ENCODE peak calls at places on chromosomes 16 and 17, in four cellular contexts. M is K562, C is HepG2, F is GM12878. U is an unnamed sample.

GRCh38 chr16:817001-817906 is 16.7 kb upstream of the GNG13 start:
- DNase-seq in M (no peak), C (no peak), F (no peak), U (no peak)

GRCh38 chr16:29862383-29862883 is 593 bp downstream of the CDIPT start:
- DNase-seq in M (peak), C (no peak), F (no peak), U (peak)

GRCh38 chr17:65559802-65560627 is 1.4 kb downstream of the AXIN2 start:
- DNase-seq in C (peak), M (peak), F (no peak), U (peak)

GRCh38 chr16:69169051-69169450 is 17.9 kb upstream of the SNTB2 start:
- DNase-seq in M (no peak), C (no peak), F (no peak), U (no peak)

GRCh38 chr16:25011891-25012499 is 3.2 kb downstream of the ARHGAP17 start:
- DNase-seq in F (no peak), M (no peak), C (no peak), U (no peak)

GRCh38 chr16:29012913-29013641 is 28.2 kb downstream of the LAT start:
- DNase-seq in F (no peak), M (no peak), C (no peak), U (no peak)

GRCh38 chr17:66713533-66714042 is 121.3 kb upstream of the CACNG5 start:
- DNase-seq in M (no peak), C (no peak), F (peak), U (no peak)

GRCh38 chr17:40303009-40303657 is 5.8 kb upstream of the RARA start:
- DNase-seq in M (no peak), F (no peak), C (peak), U (peak)

GRCh38 chr17:7915611-7916382 is at the start of gene RNF227:
- DNase-seq in M (peak), F (peak), C (peak), U (peak)

GRCh38 chr17:7910281-7910680 is 5.8 kb downstream of the RNF227 start:
- DNase-seq in M (no peak), F (no peak), C (no peak), U (no peak)

GRCh38 chr17:7914771-7915610 is 1.1 kb downstream of the RNF227 start:
- DNase-seq in C (no peak), M (no peak), F (no peak), U (no peak)

GRCh38 chr17:7910711-7911110 is 5.4 kb downstream of the RNF227 start:
- DNase-seq in M (no peak), F (no peak), C (no peak), U (no peak)

DNA sequence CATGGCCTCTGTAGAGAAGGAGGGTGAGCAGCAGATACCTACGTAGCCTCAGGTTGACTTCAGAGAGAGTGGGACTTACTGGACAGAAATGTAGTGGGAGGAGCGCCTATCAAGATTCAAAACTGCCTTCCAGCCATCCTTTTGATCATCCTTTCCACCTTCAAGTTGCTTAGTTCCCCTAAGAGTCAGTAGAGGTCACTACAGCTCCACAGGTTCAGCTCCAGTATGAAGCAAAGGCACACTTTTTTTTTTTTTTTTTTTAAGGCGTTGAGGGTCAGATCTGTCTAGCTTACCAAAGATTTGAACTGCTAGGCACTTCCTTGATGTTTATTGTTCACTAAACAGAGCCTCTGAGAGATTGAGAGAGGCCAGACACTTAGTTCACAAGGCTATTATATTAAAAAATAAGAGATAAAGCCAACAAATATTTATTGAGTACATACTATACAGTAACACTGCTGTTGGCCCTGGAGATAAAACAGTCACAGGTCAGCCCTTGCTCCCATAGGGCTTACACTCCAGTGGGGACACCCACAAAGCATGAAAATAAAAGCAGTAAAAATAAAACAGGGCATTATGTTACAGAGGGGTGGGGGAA is 3.1 kb downstream of the RNF227 start:
- DNase-seq in C (peak), M (peak), F (peak), U (peak)
- TF ChIP-seq TAF1 in C (no peak), M (no peak), F (no peak), U (no peak)

GRCh38 chr16:79599837-79600635 is 501 bp downstream of the MAF start:
- DNase-seq in F (no peak), M (no peak), C (no peak), U (peak)

GRCh38 chr16:79602615-79603014 is 2.1 kb upstream of the MAF start:
- DNase-seq in C (no peak), F (no peak), M (no peak), U (no peak)

GRCh38 chr16:79600636-79601091 is at the start of gene MAF:
- DNase-seq in M (peak), F (no peak), C (peak), U (peak)

GRCh38 chr16:79601978-79602609 is 1.6 kb upstream of the MAF start:
- DNase-seq in C (peak), M (peak), F (peak), U (peak)

GRCh38 chr16:79601092-79601977 is 798 bp upstream of the MAF start:
- DNase-seq in M (no peak), F (no peak), C (peak), U (peak)
- TF ChIP-seq ZBTB33 in M (no peak), F (no peak), C (no peak), U (no peak)

DNA sequence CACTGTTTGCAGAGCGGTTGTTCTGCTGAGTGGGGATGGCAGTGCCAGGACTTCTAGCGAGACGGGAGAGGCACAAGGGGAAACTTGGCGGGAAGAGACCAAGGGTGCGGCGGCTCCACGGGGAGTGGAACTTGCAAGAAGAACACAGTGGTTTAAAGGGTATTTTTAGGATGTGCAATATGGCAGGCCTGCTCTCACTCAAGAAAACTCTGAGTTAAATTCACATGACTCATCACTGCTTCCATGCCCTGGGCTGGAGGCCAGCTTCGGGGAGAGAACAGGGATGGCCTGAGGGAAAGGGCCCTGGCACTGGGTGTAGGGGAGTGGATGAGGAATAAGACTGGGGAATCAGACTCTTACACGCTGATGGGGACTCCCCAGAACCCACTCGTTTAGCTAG is 13.3 kb upstream of the CD300LD start:
- DNase-seq in C (no peak), F (no peak), M (no peak), U (no peak)
- TF ChIP-seq TAF1 in C (no peak), F (no peak), M (no peak), U (no peak)

GRCh38 chr17:45431531-45432404 is 902 bp downstream of the ARHGAP27 start:
- DNase-seq in F (no peak), C (peak), M (peak), U (peak)
- TF ChIP-seq ZBTB33 in F (no peak), C (no peak), M (peak), U (no peak)

DNA sequence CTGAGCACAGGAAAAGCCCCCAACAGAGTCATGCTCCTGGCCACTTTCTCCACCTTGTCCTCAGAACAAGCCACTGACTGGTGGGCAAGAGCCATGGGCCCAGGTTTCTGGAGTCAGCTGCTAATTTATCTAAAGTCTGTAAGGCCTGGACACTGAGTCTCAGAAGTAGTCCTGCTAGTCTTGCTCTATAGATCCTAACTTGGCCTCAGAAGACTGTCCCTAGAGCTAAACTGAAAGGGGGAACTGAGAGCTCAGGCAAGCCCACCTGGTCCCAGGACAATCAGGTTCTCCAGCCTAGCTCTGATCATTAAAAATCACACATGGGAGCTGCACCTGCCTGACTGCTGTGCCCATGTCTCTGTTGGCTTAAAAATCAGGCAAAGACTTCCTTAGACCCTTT is 485.8 kb downstream of the SLC39A11 start:
- DNase-seq in M (no peak), C (no peak), F (no peak), U (no peak)
- TF ChIP-seq TAF1 in M (no peak), C (no peak), F (no peak), U (no peak)

DNA sequence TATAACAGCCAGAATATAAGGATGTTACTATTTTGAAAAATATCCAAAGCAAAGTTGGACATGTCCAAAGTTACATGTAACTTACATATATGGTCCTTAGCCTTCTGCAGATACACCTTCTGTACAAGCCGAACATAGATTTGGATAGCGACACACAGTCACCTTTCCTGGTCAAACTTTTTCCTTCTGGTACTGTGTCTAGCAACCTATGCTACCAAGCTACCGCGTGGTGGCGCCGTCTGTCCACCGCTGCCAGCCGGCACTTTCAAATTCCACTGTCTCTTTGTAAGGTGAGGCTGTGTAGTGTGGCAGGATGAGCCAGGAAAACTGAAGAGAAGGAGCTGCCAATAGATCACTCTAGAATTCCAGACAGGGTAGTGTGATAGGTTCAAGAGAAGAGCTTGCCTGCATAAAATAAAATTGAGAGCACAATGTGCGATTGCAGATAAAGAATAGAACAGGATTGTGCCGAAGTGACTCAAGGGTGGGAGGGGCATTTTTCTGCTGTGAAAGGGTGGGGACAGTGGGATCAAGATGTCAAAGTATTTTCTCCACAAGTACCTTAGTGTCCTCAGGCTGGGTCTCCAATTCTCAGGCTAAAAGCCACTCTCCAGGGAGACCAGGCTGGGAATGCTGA is 366.9 kb downstream of the SLC39A11 start:
- DNase-seq in F (no peak), M (peak), C (peak), U (peak)
- TF ChIP-seq ZBTB33 in F (no peak), M (no peak), C (peak), U (no peak)

GRCh38 chr17:82974136-82974952 is 105.1 kb upstream of the METRNL start:
- DNase-seq in F (no peak), M (no peak), C (no peak), U (peak)
- TF ChIP-seq TAF1 in F (no peak), M (no peak), C (no peak), U (no peak)

GRCh38 chr16:52863000-52863399 is 189.7 kb downstream of the CHD9NB start:
- DNase-seq in M (no peak), C (no peak), F (no peak), U (no peak)

GRCh38 chr16:52861614-52862022 is 191.1 kb downstream of the CHD9NB start:
- DNase-seq in F (no peak), M (no peak), C (peak), U (peak)
- TF ChIP-seq ZBTB33 in F (no peak), M (no peak), C (no peak), U (no peak)

GRCh38 chr16:51670527-51670926 is 519.5 kb upstream of the SALL1 start:
- DNase-seq in M (no peak), C (no peak), F (no peak), U (no peak)

GRCh38 chr16:51665599-51665998 is 514.5 kb upstream of the SALL1 start:
- DNase-seq in M (no peak), F (no peak), C (no peak), U (no peak)

GRCh38 chr16:51666821-51667220 is 515.8 kb upstream of the SALL1 start:
- DNase-seq in F (no peak), C (no peak), M (no peak), U (no peak)

DNA sequence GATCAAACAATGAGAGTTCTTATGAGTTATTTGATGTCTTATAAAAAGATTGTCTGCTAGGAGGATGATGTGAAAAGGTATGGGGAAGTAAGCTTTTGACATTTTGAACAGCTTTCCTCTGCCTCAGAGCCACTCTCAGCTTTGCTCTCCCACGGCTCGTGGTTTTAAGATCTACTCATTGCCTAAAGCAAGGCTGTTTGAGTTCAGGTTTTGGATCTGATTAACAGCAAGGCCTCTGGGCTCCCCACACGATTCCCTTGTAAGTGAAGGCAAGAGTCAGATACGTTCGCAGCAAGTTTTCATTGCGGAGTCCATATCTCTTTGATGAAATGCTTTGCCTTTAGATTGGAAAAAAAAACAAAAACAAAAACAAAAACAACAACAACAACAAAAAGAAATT is 515.0 kb upstream of the SALL1 start:
- DNase-seq in M (no peak), F (no peak), C (no peak), U (no peak)
- TF ChIP-seq TAF1 in M (no peak), F (no peak), C (no peak), U (no peak)

GRCh38 chr16:4216631-4217030 is 25.2 kb downstream of the SRL start:
- DNase-seq in F (no peak), C (no peak), M (no peak), U (no peak)
- TF ChIP-seq ZBTB33 in F (no peak), C (no peak), M (no peak), U (no peak)